ENCODE peak calls at places on chromosome 15, in five cellular contexts. H is posterior vena cava, Q is COR-L47, F is T-cell, X is NCI-H446 treated with DMSO at 0.1 percent for 48 hours. T is an unnamed sample.

GRCh38 chr15:43905755-43906154 is 79.0 kb downstream of the WDR76 start:
- DNase-seq in H (no peak), Q (no peak), F (no peak), X (no peak), T (no peak)

GRCh38 chr15:61915640-61916039 is 144.6 kb downstream of the VPS13C start:
- DNase-seq in H (no peak), Q (no peak), F (no peak), X (no peak), T (no peak)

GRCh38 chr15:89785771-89786135 is 9.6 kb downstream of the MESP2 start:
- DNase-seq in H (no peak), Q (no peak), F (no peak), X (no peak), T (no peak)

GRCh38 chr15:31345606-31346366 is 19.2 kb downstream of the KLF13 start:
- DNase-seq in H (no peak), Q (no peak), F (no peak), X (no peak), T (no peak)

GRCh38 chr15:39756806-39757522 is 25.7 kb downstream of the FSIP1 start:
- DNase-seq in H (no peak), Q (peak), F (no peak), X (peak), T (peak)

GRCh38 chr15:70169147-70169546 is 71.4 kb upstream of the TLE3 start:
- DNase-seq in H (peak), Q (no peak), F (no peak), X (no peak), T (no peak)

GRCh38 chr15:62533687-62534086 is 368.6 kb upstream of the C2CD4B start:
- DNase-seq in H (no peak), Q (no peak), F (no peak), X (no peak), T (no peak)

GRCh38 chr15:66567897-66568296 is 2.1 kb upstream of the LCTL start:
- DNase-seq in H (peak), Q (no peak), F (no peak), X (no peak), T (no peak)

GRCh38 chr15:29815000-29815704 is 7.1 kb downstream of the TJP1 start:
- DNase-seq in H (no peak), Q (no peak), F (no peak), X (no peak), T (peak)

GRCh38 chr15:101526021-101526420 is 36.5 kb upstream of the PCSK6 start:
- DNase-seq in H (no peak), Q (no peak), F (no peak), X (no peak), T (no peak)

GRCh38 chr15:63322541-63322940 is 45.1 kb downstream of the APH1B start:
- DNase-seq in H (no peak), Q (peak), F (no peak), X (no peak), T (peak)

GRCh38 chr15:77630956-77631789 is 1.5 kb downstream of the LINGO1 start:
- DNase-seq in H (no peak), Q (no peak), F (no peak), X (no peak), T (peak)

GRCh38 chr15:25804451-25804850 is 58.7 kb downstream of the ATP10A start:
- DNase-seq in H (no peak), Q (no peak), F (no peak), X (no peak), T (no peak)